ENCODE peak calls at places on chromosomes 11 and 22, in four cellular contexts. C is GM12891, O is NB4, V is adrenal gland. S is an unnamed sample.

GRCh38 chr11:70538641-70539359 is 140.5 kb downstream of the CTTN start:
- DNase-seq in O (no peak), C (no peak), V (no peak), S (no peak)

GRCh38 chr22:24155597-24156145 is 25.6 kb upstream of the SUSD2 start:
- DNase-seq in O (peak; percentile 91), V (peak; percentile 80), C (peak; percentile 72), S (peak; percentile 69)

GRCh38 chr11:11074686-11075370 is 217.0 kb upstream of the ZBED5 start:
- DNase-seq in O (no peak), V (no peak), C (no peak), S (no peak)

GRCh38 chr11:47099213-47099917 is 77.3 kb downstream of the ARFGAP2 start:
- DNase-seq in C (no peak), V (no peak), O (no peak), S (no peak)

GRCh38 chr11:107370390-107370789 is 87.2 kb downstream of the CWF19L2 start:
- DNase-seq in O (no peak), V (no peak), C (no peak), S (no peak)

GRCh38 chr11:69055212-69055586 is 6.5 kb downstream of the TPCN2 start:
- DNase-seq in O (no peak), C (no peak), V (no peak), S (no peak)

GRCh38 chr11:57787920-57788716 is 26.5 kb downstream of the CTNND1 start:
- DNase-seq in O (peak; percentile 93), C (peak; percentile 22), V (no peak), S (no peak)

GRCh38 chr11:46112961-46113617 is 8.2 kb downstream of the PHF21A start:
- DNase-seq in V (no peak), O (peak; percentile 86), C (no peak), S (peak; percentile 87)

GRCh38 chr11:130397780-130398179 is 30.6 kb downstream of the ADAMTS8 start:
- DNase-seq in V (no peak), O (no peak), C (no peak), S (no peak)

GRCh38 chr11:61023086-61024035 is 51.9 kb downstream of the CD6 start:
- DNase-seq in O (no peak), C (no peak), V (no peak), S (no peak)

GRCh38 chr11:76667271-76667818 is 3.2 kb downstream of the LRRC32 start:
- DNase-seq in O (no peak), V (no peak), C (no peak), S (no peak)

GRCh38 chr22:28759861-28760560 is 12.5 kb upstream of the CCDC117 start:
- DNase-seq in C (no peak), O (no peak), V (no peak), S (no peak)

GRCh38 chr11:39461065-39461464 is 1998.4 kb downstream of the LRRC4C start:
- DNase-seq in O (no peak), C (no peak), V (no peak), S (no peak)

GRCh38 chr22:36435516-36436415 is 45.7 kb downstream of the TXN2 start:
- DNase-seq in V (no peak), O (no peak), C (no peak), S (no peak)

GRCh38 chr11:112176077-112176476 is 765 bp downstream of the BCO2 start:
- DNase-seq in O (no peak), C (no peak), V (no peak), S (no peak)

GRCh38 chr11:94175545-94175944 is 46.9 kb downstream of the PANX1 start:
- DNase-seq in C (no peak), O (no peak), V (no peak), S (no peak)

GRCh38 chr22:42284643-42285181 is 14.3 kb upstream of the TCF20 start:
- DNase-seq in C (no peak), V (no peak), O (no peak), S (no peak)

GRCh38 chr22:37521236-37521739 is 2.1 kb upstream of the CARD10 start:
- DNase-seq in V (no peak), C (no peak), O (no peak), S (no peak)

GRCh38 chr22:19879996-19880785 is 25.5 kb upstream of the GNB1L start:
- DNase-seq in O (no peak), C (peak; percentile 19), V (no peak), S (no peak)

DNA sequence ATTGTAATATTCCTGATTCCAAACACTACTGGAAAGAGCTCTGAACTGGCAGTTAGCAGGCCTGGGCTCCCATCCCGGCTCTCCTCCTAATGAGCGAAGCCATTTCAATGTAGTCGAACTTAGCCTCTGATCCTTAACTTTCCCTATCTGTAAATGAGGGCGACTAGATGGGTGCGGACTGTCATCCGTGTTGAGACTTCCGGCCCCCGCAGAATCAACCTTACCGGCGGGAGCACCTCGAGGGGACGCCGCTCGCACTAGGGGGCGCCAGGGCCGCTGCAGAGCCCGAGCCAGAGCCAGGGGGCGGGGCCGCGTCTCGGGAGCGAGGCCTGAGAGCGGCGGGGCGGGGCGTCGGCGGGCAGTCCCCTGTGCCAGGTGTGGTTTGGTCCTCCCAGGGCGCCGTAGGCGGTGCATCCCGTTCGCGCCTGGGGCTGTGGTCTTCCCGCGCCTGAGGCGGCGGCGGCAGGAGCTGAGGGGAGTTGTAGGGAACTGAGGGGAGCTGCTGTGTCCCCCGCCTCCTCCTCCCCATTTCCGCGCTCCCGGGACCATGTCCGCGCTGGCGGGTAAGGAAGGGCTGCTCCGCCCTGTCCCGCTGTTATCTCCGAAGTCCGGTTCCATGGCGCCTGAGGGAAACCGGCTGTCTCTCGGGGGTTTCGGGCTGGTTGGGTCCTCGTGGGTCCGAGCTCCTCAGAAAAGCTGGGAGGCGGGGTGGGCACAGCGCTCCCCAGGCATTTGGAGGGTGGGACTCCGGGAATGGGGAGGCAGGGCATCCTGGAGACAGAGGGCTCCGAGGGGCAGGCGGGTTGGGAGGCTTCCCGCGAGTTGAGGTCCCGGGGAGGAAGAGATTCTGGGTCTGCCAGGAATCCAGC is at the start of gene LIMK2:
- DNase-seq in C (peak; percentile 93), O (peak; percentile 92), V (peak; percentile 95), S (peak; percentile 95)
- TF ChIP-seq POLR2A in C (peak; percentile 67), O (peak; percentile 43), V (peak; percentile 42), S (peak; percentile 67)

GRCh38 chr11:67290801-67291200 is 1.7 kb downstream of the ANKRD13D start:
- DNase-seq in O (no peak), V (no peak), C (no peak), S (no peak)
- TF ChIP-seq POLR2A in O (no peak), V (no peak), C (no peak), S (no peak)

GRCh38 chr11:79296113-79296512 is 144.7 kb downstream of the TENM4 start:
- DNase-seq in O (no peak), V (no peak), C (no peak), S (no peak)
- TF ChIP-seq POLR2A in O (no peak), V (no peak), C (no peak), S (no peak)

DNA sequence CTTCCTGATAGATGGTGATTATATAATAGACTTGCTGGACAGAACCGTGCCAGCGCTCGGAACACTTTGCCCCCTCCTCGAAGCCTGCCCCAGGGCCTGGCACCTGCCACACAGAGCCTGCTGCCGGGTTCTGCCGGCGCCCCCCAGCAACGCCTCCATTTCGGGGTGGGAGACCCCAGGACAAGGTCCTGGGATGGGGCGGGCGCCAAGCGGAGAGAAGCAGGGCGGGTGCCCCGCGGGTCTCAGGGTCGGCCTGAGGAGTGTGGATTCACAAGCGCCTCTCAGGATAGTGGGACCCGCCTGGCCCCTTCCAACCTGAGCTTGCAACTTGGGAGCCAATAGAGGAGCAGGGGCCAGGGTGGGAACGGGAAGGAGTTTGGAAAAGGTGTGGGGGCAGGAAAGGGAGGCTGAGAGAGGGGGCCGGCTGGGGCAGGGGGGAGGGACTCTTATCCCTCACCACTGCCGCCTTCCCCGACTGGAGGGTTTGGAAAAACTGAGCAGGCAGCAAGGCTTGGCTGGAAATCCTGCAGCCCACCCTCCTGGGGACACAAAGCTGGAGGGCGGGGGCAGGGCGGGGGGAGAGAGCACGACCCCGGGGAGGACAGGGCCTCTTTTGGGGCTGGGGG is 3.3 kb upstream of the BCL9L start:
- DNase-seq in C (no peak), V (no peak), O (no peak), S (peak; percentile 58)
- TF ChIP-seq POLR2A in C (no peak), V (peak; percentile 6), O (no peak), S (no peak)

DNA sequence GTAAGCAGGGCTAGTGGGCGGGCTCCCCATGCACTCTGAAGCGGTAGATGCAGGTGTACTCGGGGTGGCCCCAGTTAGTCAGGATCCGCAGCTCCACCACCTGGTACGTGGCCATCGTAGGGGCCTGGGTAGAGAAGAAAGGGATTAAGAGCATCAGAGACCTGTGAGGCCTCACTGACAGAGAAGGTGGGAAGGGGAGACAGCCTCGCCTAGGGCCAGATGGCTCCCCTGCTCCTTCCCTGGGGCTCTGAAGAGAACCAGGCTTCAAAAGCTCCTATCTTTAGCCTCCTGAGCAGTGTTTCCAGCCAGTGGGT is 19.6 kb downstream of the SUN2 start:
- DNase-seq in C (no peak), O (no peak), V (no peak), S (no peak)
- TF ChIP-seq POLR2A in C (no peak), O (no peak), V (no peak), S (no peak)

GRCh38 chr11:65574963-65575567 is 788 bp upstream of the EHBP1L1 start:
- DNase-seq in O (no peak), C (no peak), V (no peak), S (peak; percentile 94)
- TF ChIP-seq POLR2A in O (no peak), C (no peak), V (no peak), S (peak; percentile 76)

S was measured in erythroblast.